ENCODE peak calls at places on chromosomes 12 and 14, in four cellular contexts. M is SK-N-SH, E is sigmoid colon, R is stomach. C is an unnamed sample.

GRCh38 chr12:31599053-31599452 is 8.1 kb upstream of the DENND5B start:
- DNase-seq in M (no peak), E (no peak), R (no peak), C (no peak)

GRCh38 chr14:26738571-26738970 is 140.7 kb upstream of the NOVA1 start:
- DNase-seq in M (no peak), E (no peak), R (no peak), C (no peak)

GRCh38 chr14:88005978-88006851 is 1.3 kb downstream of the GPR65 start:
- DNase-seq in M (no peak), E (no peak), R (no peak), C (no peak)

GRCh38 chr12:70609739-70610491 is 27.3 kb downstream of the PTPRB start:
- DNase-seq in M (peak), E (peak), R (peak), C (peak)

GRCh38 chr12:89884365-89884915 is 175.8 kb upstream of the ATP2B1 start:
- DNase-seq in M (no peak), E (no peak), R (no peak), C (no peak)

GRCh38 chr14:33317675-33318074 is 379.0 kb downstream of the NPAS3 start:
- DNase-seq in M (no peak), E (no peak), R (no peak), C (no peak)

GRCh38 chr14:55384536-55384935 is 27.1 kb downstream of the ATG14 start:
- DNase-seq in M (no peak), E (no peak), R (no peak), C (no peak)

GRCh38 chr12:24175281-24175680 is 225.8 kb upstream of the SOX5 start:
- DNase-seq in M (no peak), E (no peak), R (no peak), C (no peak)

GRCh38 chr12:85155791-85156190 is 119.6 kb downstream of the LRRIQ1 start:
- DNase-seq in M (peak), E (no peak), R (no peak), C (no peak)

GRCh38 chr14:74952697-74953484 is 2.5 kb downstream of the PGF start:
- DNase-seq in M (no peak), E (no peak), R (no peak), C (no peak)

GRCh38 chr12:56778756-56779155 is 15.6 kb downstream of the HSD17B6 start:
- DNase-seq in M (no peak), E (no peak), R (no peak), C (no peak)

GRCh38 chr12:5889381-5890047 is 55.5 kb downstream of the ANO2 start:
- DNase-seq in M (peak), E (no peak), R (no peak), C (no peak)

GRCh38 chr14:26138764-26139445 is 458.9 kb downstream of the NOVA1 start:
- DNase-seq in M (no peak), E (no peak), R (no peak), C (no peak)

GRCh38 chr14:96229315-96229714 is 24.7 kb downstream of the BDKRB2 start:
- DNase-seq in M (no peak), E (no peak), R (no peak), C (no peak)

GRCh38 chr14:64757601-64758000 is 53.4 kb downstream of the PLEKHG3 start:
- DNase-seq in M (no peak), E (no peak), R (no peak), C (no peak)

GRCh38 chr14:68594737-68595380 is 198.0 kb downstream of the ZFP36L1 start:
- DNase-seq in M (no peak), E (no peak), R (no peak), C (no peak)

GRCh38 chr14:68598621-68599447 is 194.0 kb downstream of the ZFP36L1 start:
- DNase-seq in M (no peak), E (peak), R (peak), C (peak)

GRCh38 chr14:68596211-68596610 is 196.7 kb downstream of the ZFP36L1 start:
- DNase-seq in M (no peak), E (no peak), R (no peak), C (no peak)

GRCh38 chr14:68598089-68598488 is 194.8 kb downstream of the ZFP36L1 start:
- DNase-seq in M (no peak), E (no peak), R (no peak), C (no peak)

GRCh38 chr14:68596701-68597100 is 196.2 kb downstream of the ZFP36L1 start:
- DNase-seq in M (no peak), E (no peak), R (no peak), C (no peak)
- H3K27ac ChIP-seq in M (no peak), E (peak), R (no peak), C (no peak)

GRCh38 chr12:13004368-13004767 is 4.3 kb upstream of the HEBP1 start:
- DNase-seq in M (no peak), E (no peak), R (no peak), C (no peak)
- TF ChIP-seq CTCF in M (no peak), E (no peak), R (no peak), C (no peak)

DNA sequence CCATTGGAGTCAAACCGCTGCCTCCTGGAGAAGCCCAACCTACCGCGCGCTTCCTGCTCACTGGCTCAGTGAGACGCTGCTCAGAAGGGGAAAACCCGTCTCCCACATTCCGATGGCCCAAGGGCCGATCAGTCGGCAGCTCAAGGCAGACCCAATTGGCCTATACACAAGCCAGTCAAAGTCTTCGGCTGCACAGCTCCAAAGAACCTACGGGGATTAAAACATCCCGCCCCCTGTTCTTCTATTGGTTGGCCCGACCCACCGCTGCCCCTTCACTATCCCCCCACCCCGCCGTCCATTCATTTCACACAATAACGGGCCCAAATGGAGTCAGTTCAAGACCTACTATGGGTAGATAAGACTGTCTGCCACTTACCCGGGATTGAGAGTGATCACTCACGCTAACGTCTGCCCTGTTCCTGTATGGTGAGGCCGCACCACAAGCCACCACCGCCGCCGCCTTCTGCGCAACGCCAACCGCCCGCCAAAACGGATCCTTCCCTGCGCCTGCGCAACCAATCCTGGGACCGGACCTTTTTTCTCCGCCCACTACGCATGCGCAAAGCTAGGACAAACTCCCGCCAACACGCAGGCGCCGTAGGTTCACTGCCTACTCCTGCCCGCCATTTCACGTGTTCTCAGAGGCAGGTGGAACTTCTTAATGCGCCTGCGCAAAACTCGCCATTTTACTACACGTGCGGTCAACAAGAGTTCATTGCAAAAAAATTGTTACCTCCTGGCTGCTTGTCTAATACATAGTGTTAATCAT is at the start of gene CBX5:
- DNase-seq in M (peak), E (peak), R (peak), C (peak)
- TF ChIP-seq EP300 in M (peak), E (peak), R (no peak), C (peak)

DNA sequence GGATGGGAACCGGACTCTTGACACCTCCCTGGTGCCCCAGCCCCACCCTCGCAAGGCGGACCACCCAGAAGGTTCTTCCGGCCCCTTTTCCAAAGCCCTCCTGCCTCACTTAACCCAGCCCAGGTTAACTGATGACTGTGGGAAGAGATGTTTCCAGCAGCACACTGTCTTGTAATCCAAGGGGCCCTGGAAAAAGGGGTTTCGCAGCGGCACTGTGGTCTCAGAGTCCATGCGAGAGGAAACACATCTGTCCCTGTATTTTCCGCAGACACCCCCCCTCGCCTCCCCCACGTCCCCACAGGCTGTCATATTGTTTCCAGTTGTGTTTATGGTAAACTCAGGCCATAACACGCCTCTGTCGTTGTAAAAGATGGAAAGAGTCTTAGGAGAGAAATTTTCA is 22.7 kb upstream of the FZD10 start:
- DNase-seq in M (no peak), E (no peak), R (no peak), C (no peak)
- H3K27ac ChIP-seq in M (no peak), E (no peak), R (no peak), C (no peak)